ENCODE peak calls at places on chromosomes 7 and 10, in five cellular contexts. U, L, Q, O and J are unnamed samples.

GRCh38 chr10:53276797-53277196 is 504.2 kb upstream of the MBL2 start:
- DNase-seq in U (no peak), L (no peak), Q (no peak), O (no peak), J (no peak)

GRCh38 chr10:97796651-97797050 is 24.9 kb upstream of the SFRP5 start:
- DNase-seq in U (no peak), L (no peak), Q (no peak), O (no peak), J (peak)

GRCh38 chr10:480928-481551 is 208.4 kb downstream of the DIP2C start:
- DNase-seq in U (no peak), L (no peak), Q (no peak), O (peak), J (no peak)

GRCh38 chr10:125344573-125345121 is 184.3 kb upstream of the CTBP2 start:
- DNase-seq in U (no peak), L (no peak), Q (no peak), O (no peak), J (no peak)

GRCh38 chr7:5629941-5630340 is 151.5 kb downstream of the RNF216 start:
- DNase-seq in U (no peak), L (peak), Q (peak), O (no peak), J (peak)

GRCh38 chr7:90720970-90721768 is 125.0 kb downstream of the CDK14 start:
- DNase-seq in U (peak), L (no peak), Q (no peak), O (no peak), J (no peak)

GRCh38 chr10:125606406-125606805 is 76.6 kb downstream of the TEX36 start:
- DNase-seq in U (no peak), L (no peak), Q (no peak), O (no peak), J (no peak)

GRCh38 chr7:48154792-48155413 is 16.4 kb upstream of the ABCA13 start:
- DNase-seq in U (peak), L (peak), Q (peak), O (peak), J (peak)

GRCh38 chr7:23268746-23269145 is 22.2 kb downstream of the GPNMB start:
- DNase-seq in U (no peak), L (no peak), Q (no peak), O (no peak), J (no peak)

GRCh38 chr10:6721480-6721879 is 141.4 kb upstream of the PRKCQ start:
- DNase-seq in U (no peak), L (peak), Q (peak), O (no peak), J (no peak)

GRCh38 chr10:16195178-16195769 is 241.5 kb upstream of the PTER start:
- DNase-seq in U (no peak), L (no peak), Q (no peak), O (no peak), J (no peak)

GRCh38 chr7:98641646-98642489 is 24.8 kb downstream of the NPTX2 start:
- DNase-seq in U (peak), L (no peak), Q (no peak), O (no peak), J (no peak)

GRCh38 chr10:115963848-115964247 is 309.2 kb downstream of the GFRA1 start:
- DNase-seq in U (peak), L (no peak), Q (no peak), O (no peak), J (no peak)

GRCh38 chr10:80204193-80204714 is 1.1 kb downstream of the ANXA11 start:
- DNase-seq in U (peak), L (no peak), Q (no peak), O (no peak), J (no peak)

GRCh38 chr10:97320480-97321031 is 1.5 kb downstream of the FRAT1 start:
- DNase-seq in U (no peak), L (no peak), Q (no peak), O (no peak), J (no peak)

GRCh38 chr10:123009105-123009805 is 449 bp downstream of the ACADSB start:
- DNase-seq in U (peak), L (no peak), Q (no peak), O (peak), J (peak)

GRCh38 chr10:126160571-126160970 is 227.7 kb downstream of the ADAM12 start:
- DNase-seq in U (no peak), L (no peak), Q (no peak), O (no peak), J (no peak)

GRCh38 chr10:1210667-1211066 is 154.5 kb downstream of the WDR37 start:
- DNase-seq in U (no peak), L (no peak), Q (no peak), O (no peak), J (no peak)

GRCh38 chr10:102268333-102268999 is 23.1 kb downstream of the GBF1 start:
- DNase-seq in U (no peak), L (no peak), Q (no peak), O (no peak), J (no peak)

GRCh38 chr7:157994319-157994718 is 593.3 kb downstream of the PTPRN2 start:
- DNase-seq in U (no peak), L (no peak), Q (no peak), O (no peak), J (no peak)

GRCh38 chr10:77251297-77252013 is 386.2 kb downstream of the KCNMA1 start:
- DNase-seq in U (no peak), L (no peak), Q (peak), O (peak), J (no peak)

GRCh38 chr7:134954197-134955082 is 31.9 kb upstream of the AGBL3 start:
- DNase-seq in U (peak), L (no peak), Q (peak), O (no peak), J (peak)

GRCh38 chr7:116258734-116259133 is 48.4 kb downstream of the TES start:
- DNase-seq in U (peak), L (no peak), Q (peak), O (peak), J (peak)

GRCh38 chr7:151834281-151835035 is 42.5 kb downstream of the PRKAG2 start:
- DNase-seq in U (no peak), L (no peak), Q (no peak), O (no peak), J (peak)

GRCh38 chr7:114988755-114989154 is 66.9 kb downstream of the MDFIC start:
- DNase-seq in U (no peak), L (peak), Q (peak), O (no peak), J (no peak)

GRCh38 chr7:128974241-128974934 is 36.7 kb downstream of the IRF5 start:
- DNase-seq in U (no peak), L (no peak), Q (no peak), O (no peak), J (no peak)